ENCODE peak calls at places on chromosomes 16 and 17, in four cellular contexts. One of them, this sample, is unnamed.

GRCh38 chr17:74601944-74602572 is 10.0 kb upstream of the CD300LD start:
- DNase-seq in OCI-LY7: peak
- DNase-seq in aorta: no peak
- DNase-seq in endothelial cell of umbilical vein: peak
- DNase-seq in this sample: no peak

GRCh38 chr17:13154932-13155331 is 137.1 kb upstream of the ELAC2 start:
- DNase-seq in aorta: no peak
- DNase-seq in endothelial cell of umbilical vein: no peak
- DNase-seq in OCI-LY7: no peak
- DNase-seq in this sample: no peak

GRCh38 chr16:30488764-30489595 is 16.4 kb downstream of the ITGAL start:
- DNase-seq in OCI-LY7: no peak
- DNase-seq in endothelial cell of umbilical vein: no peak
- DNase-seq in aorta: no peak
- DNase-seq in this sample: no peak

GRCh38 chr16:48454051-48454450 is 68.8 kb upstream of the SIAH1 start:
- DNase-seq in endothelial cell of umbilical vein: no peak
- DNase-seq in OCI-LY7: no peak
- DNase-seq in aorta: no peak
- DNase-seq in this sample: no peak

GRCh38 chr16:17277981-17278381 is 192.8 kb downstream of the XYLT1 start:
- DNase-seq in OCI-LY7: peak
- DNase-seq in aorta: no peak
- DNase-seq in endothelial cell of umbilical vein: no peak
- DNase-seq in this sample: no peak

GRCh38 chr16:85641776-85642176 is 28.7 kb downstream of the GSE1 start:
- DNase-seq in aorta: no peak
- DNase-seq in endothelial cell of umbilical vein: no peak
- DNase-seq in OCI-LY7: no peak
- DNase-seq in this sample: no peak

GRCh38 chr16:48887646-48888045 is 277.7 kb upstream of the N4BP1 start:
- DNase-seq in aorta: no peak
- DNase-seq in OCI-LY7: no peak
- DNase-seq in endothelial cell of umbilical vein: no peak
- DNase-seq in this sample: no peak

GRCh38 chr17:44919885-44920564 is 4.7 kb upstream of the GFAP start:
- DNase-seq in endothelial cell of umbilical vein: peak
- DNase-seq in aorta: peak
- DNase-seq in OCI-LY7: peak
- DNase-seq in this sample: peak

GRCh38 chr16:72442381-72443158 is 270.6 kb upstream of the PMFBP1 start:
- DNase-seq in aorta: no peak
- DNase-seq in endothelial cell of umbilical vein: no peak
- DNase-seq in OCI-LY7: no peak
- DNase-seq in this sample: no peak

GRCh38 chr16:69465083-69465721 is 40.8 kb downstream of the CYB5B start:
- DNase-seq in aorta: no peak
- DNase-seq in OCI-LY7: no peak
- DNase-seq in endothelial cell of umbilical vein: peak
- DNase-seq in this sample: no peak
- H3K27ac ChIP-seq in aorta: no peak
- H3K27ac ChIP-seq in OCI-LY7: no peak
- H3K27ac ChIP-seq in endothelial cell of umbilical vein: no peak
- H3K27ac ChIP-seq in this sample: no peak

GRCh38 chr17:6019959-6020358 is 50.2 kb upstream of the WSCD1 start:
- DNase-seq in aorta: no peak
- DNase-seq in endothelial cell of umbilical vein: no peak
- DNase-seq in OCI-LY7: no peak
- DNase-seq in this sample: no peak

GRCh38 chr17:6021011-6021400 is 49.2 kb upstream of the WSCD1 start:
- DNase-seq in OCI-LY7: no peak
- DNase-seq in aorta: no peak
- DNase-seq in endothelial cell of umbilical vein: no peak
- DNase-seq in this sample: no peak

GRCh38 chr17:6021627-6022026 is 48.6 kb upstream of the WSCD1 start:
- DNase-seq in endothelial cell of umbilical vein: no peak
- DNase-seq in aorta: no peak
- DNase-seq in OCI-LY7: no peak
- DNase-seq in this sample: no peak

GRCh38 chr17:6020376-6021010 is 49.7 kb upstream of the WSCD1 start:
- DNase-seq in OCI-LY7: no peak
- DNase-seq in endothelial cell of umbilical vein: no peak
- DNase-seq in aorta: no peak
- DNase-seq in this sample: no peak

DNA sequence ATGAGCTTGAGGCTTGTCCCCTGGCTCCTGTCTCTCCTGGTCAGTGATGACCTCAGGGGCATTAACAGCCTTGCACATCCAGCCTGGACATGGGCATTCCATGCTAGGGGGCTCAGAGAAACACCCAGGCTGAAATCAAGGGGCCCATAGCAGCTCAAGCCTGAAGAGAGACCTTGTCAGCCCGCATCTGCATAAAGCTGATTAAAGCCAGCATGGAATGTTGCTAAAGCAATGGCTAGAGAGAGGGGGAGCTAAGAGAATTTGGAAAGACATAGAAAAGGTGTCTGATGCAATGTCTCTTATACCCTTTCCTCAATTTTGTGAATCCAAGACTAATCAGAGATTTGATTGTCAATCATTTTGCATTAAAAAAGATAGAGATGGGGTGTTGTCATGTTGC is 51.4 kb upstream of the WSCD1 start:
- DNase-seq in aorta: no peak
- DNase-seq in OCI-LY7: no peak
- DNase-seq in endothelial cell of umbilical vein: no peak
- DNase-seq in this sample: no peak
- H3K27ac ChIP-seq in aorta: no peak
- H3K27ac ChIP-seq in OCI-LY7: no peak
- H3K27ac ChIP-seq in endothelial cell of umbilical vein: no peak
- H3K27ac ChIP-seq in this sample: no peak

DNA sequence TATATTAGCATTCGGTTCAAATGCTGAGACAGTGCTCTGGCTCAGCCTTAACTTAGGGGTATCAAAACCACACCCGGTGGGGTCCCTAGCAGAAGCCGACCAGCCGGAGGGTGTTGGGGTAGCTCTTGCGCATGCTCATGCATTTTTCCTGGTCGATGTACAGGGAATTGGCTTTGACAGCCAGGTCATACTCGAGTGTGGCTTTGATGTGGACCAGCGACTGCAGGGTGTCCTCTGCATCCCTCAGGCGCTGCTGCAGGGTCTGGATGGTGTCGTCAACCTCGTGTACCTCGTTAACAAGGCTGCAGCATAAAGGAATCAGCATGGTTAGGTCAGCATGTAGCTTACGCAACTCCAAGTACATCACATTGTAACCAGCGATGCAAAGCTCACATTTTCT is 37.5 kb downstream of the TEKT3 start:
- DNase-seq in aorta: no peak
- DNase-seq in OCI-LY7: no peak
- DNase-seq in endothelial cell of umbilical vein: no peak
- DNase-seq in this sample: no peak
- H3K27ac ChIP-seq in aorta: no peak
- H3K27ac ChIP-seq in OCI-LY7: no peak
- H3K27ac ChIP-seq in endothelial cell of umbilical vein: no peak
- H3K27ac ChIP-seq in this sample: no peak

DNA sequence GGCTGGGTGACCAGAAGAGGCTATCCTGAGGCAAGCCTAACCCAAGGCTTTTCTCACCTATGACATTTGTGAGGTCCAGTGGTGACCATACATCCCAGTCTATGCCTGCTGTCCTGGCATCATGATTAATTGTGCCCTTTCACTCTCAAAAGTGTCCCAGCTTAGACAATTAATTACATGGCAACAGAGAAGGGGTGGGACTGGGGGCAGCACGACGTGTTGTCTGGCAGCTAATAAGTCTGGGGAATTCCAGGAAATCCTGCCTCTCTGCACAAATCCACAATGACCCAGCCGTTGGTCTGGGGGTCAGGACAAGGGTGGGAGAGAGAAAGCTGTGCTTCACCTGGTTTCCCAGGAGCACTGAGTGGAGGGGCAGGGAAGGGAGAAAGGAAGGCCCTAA is 14.0 kb upstream of the MTMR4 start:
- DNase-seq in endothelial cell of umbilical vein: peak
- DNase-seq in aorta: no peak
- DNase-seq in OCI-LY7: no peak
- DNase-seq in this sample: no peak
- H3K27ac ChIP-seq in endothelial cell of umbilical vein: no peak
- H3K27ac ChIP-seq in aorta: no peak
- H3K27ac ChIP-seq in OCI-LY7: no peak
- H3K27ac ChIP-seq in this sample: peak

This sample was measured in tibial nerve.